ENCODE peak calls at places on chromosomes 1 and 21, in four cellular contexts. Z is NCI-H1930, H is BE2C, K is HS-27A. X is an unnamed sample.
A peak's percentile ranks its signal among the peaks of the same experiment; 100 is the strongest.

GRCh38 chr1:209222826-209223225 is 360.7 kb upstream of the CAMK1G start:
- DNase-seq in Z (no peak), K (no peak), H (peak; percentile 73), X (no peak)

GRCh38 chr1:153309441-153309840 is 3.3 kb downstream of the PGLYRP3 start:
- DNase-seq in Z (no peak), K (no peak), H (no peak), X (no peak)

GRCh38 chr1:236204043-236204442 is 61.7 kb downstream of the GPR137B start:
- DNase-seq in Z (no peak), K (no peak), H (no peak), X (no peak)

GRCh38 chr21:37921091-37921490 is 4.8 kb upstream of the KCNJ6 start:
- DNase-seq in Z (no peak), K (no peak), H (no peak), X (no peak)

GRCh38 chr1:93552751-93553455 is 105.0 kb downstream of the FNBP1L start:
- DNase-seq in K (no peak), H (no peak), Z (no peak), X (peak; percentile 49)

GRCh38 chr1:91684599-91685196 is 184.0 kb downstream of the CDC7 start:
- DNase-seq in Z (no peak), K (no peak), H (no peak), X (peak; percentile 18)

GRCh38 chr1:15308135-15308534 is 61.1 kb downstream of the FHAD1 start:
- DNase-seq in H (no peak), Z (no peak), K (no peak), X (no peak)

GRCh38 chr1:182041615-182042014 is 19.9 kb downstream of the ZNF648 start:
- DNase-seq in H (no peak), Z (no peak), K (no peak), X (no peak)

GRCh38 chr1:91555074-91555730 is 54.6 kb downstream of the CDC7 start:
- DNase-seq in Z (no peak), H (no peak), K (no peak), X (peak; percentile 37)

X was measured in K562.